ENCODE peak calls at places on chromosome 4, in nine cellular contexts. G, C, E, Y, I, M, X, B and O are unnamed samples.

GRCh38 chr4:147916351-147916750 is 184.5 kb downstream of the ARHGAP10 start:
- DNase-seq in G (no peak), C (no peak), E (no peak), Y (no peak), I (no peak), M (no peak), X (no peak), B (no peak), O (no peak)

GRCh38 chr4:60088803-60089202 is 1111.3 kb upstream of the ADGRL3 start:
- DNase-seq in G (no peak), C (no peak), E (no peak), Y (no peak), I (no peak), M (no peak), X (no peak), B (no peak), O (no peak)

GRCh38 chr4:73213917-73214663 is 44.5 kb downstream of the ANKRD17 start:
- DNase-seq in G (no peak), C (no peak), E (no peak), Y (no peak), I (no peak), M (no peak), X (no peak), B (peak), O (no peak)

GRCh38 chr4:64682481-64682880 is 273.2 kb upstream of the TECRL start:
- DNase-seq in G (no peak), C (no peak), E (no peak), Y (no peak), I (no peak), M (no peak), X (no peak), B (no peak), O (no peak)

GRCh38 chr4:183905081-183905592 is at the start of gene STOX2:
- DNase-seq in G (peak), C (peak), E (no peak), Y (no peak), I (peak), M (peak), X (peak), B (peak), O (peak)

GRCh38 chr4:97367878-97368277 is 775.4 kb downstream of the STPG2 start:
- DNase-seq in G (no peak), C (no peak), E (no peak), Y (no peak), I (no peak), M (no peak), X (no peak), B (peak), O (no peak)

GRCh38 chr4:140595065-140595464 is 26.3 kb upstream of the UCP1 start:
- DNase-seq in G (peak), C (no peak), E (no peak), Y (no peak), I (no peak), M (peak), X (no peak), B (peak), O (no peak)

GRCh38 chr4:159360549-159360948 is 257.7 kb downstream of the RAPGEF2 start:
- DNase-seq in G (no peak), C (no peak), E (no peak), Y (no peak), I (no peak), M (no peak), X (no peak), B (peak), O (no peak)

GRCh38 chr4:61995717-61996337 is 795.7 kb downstream of the ADGRL3 start:
- DNase-seq in G (no peak), C (no peak), E (no peak), Y (no peak), I (no peak), M (no peak), X (no peak), B (no peak), O (no peak)

GRCh38 chr4:14857475-14857874 is 144.8 kb upstream of the CPEB2 start:
- DNase-seq in G (no peak), C (no peak), E (no peak), Y (no peak), I (no peak), M (no peak), X (no peak), B (no peak), O (no peak)

GRCh38 chr4:173167793-173168395 is 717 bp upstream of the GALNT7 start:
- DNase-seq in G (peak), C (peak), E (peak), Y (no peak), I (no peak), M (peak), X (peak), B (peak), O (peak)

GRCh38 chr4:23327120-23327519 is 562.7 kb downstream of the PPARGC1A start:
- DNase-seq in G (no peak), C (no peak), E (no peak), Y (no peak), I (no peak), M (no peak), X (no peak), B (no peak), O (no peak)

GRCh38 chr4:24103434-24104168 is 213.8 kb upstream of the PPARGC1A start:
- DNase-seq in G (no peak), C (no peak), E (no peak), Y (no peak), I (no peak), M (no peak), X (no peak), B (peak), O (no peak)

GRCh38 chr4:72360075-72360474 is 208.9 kb downstream of the ADAMTS3 start:
- DNase-seq in G (no peak), C (no peak), E (no peak), Y (no peak), I (no peak), M (no peak), X (no peak), B (no peak), O (no peak)

GRCh38 chr4:1249731-1250526 is 999 bp upstream of the CTBP1 start:
- DNase-seq in G (peak), C (no peak), E (peak), Y (no peak), I (peak), M (no peak), X (no peak), B (peak), O (peak)

GRCh38 chr4:84855774-84856173 is 110.7 kb downstream of the WDFY3 start:
- DNase-seq in G (no peak), C (peak), E (no peak), Y (no peak), I (no peak), M (peak), X (no peak), B (no peak), O (peak)

GRCh38 chr4:116925900-116926457 is 159.4 kb downstream of the TRAM1L1 start:
- DNase-seq in G (no peak), C (no peak), E (no peak), Y (no peak), I (no peak), M (no peak), X (no peak), B (peak), O (no peak)